ENCODE peak calls at places on chromosomes 1 and 21, in ten cellular contexts. V is IMR-90, Y is heart left ventricle, C is HCT116, X is NB4, O is esophagus squamous epithelium, B is sigmoid colon, J is body of pancreas, G is uterus, Z is A549. T is an unnamed sample.

GRCh38 chr1:48735753-48736152 is 40.9 kb downstream of the BEND5 start:
- DNase-seq in V (no peak), Y (no peak), C (no peak), X (no peak), O (no peak), B (no peak), J (no peak), G (no peak), Z (no peak), T (no peak)

GRCh38 chr1:231414260-231415016 is 7.6 kb downstream of the EGLN1 start:
- DNase-seq in V (no peak), Y (no peak), C (no peak), X (no peak), O (no peak), B (no peak), J (no peak), G (no peak), Z (peak; percentile 50), T (no peak)

GRCh38 chr1:36085126-36085525 is 1.2 kb downstream of the TEKT2 start:
- DNase-seq in V (no peak), Y (no peak), C (no peak), X (no peak), O (no peak), B (peak; percentile 51), J (no peak), G (no peak), Z (no peak), T (peak; percentile 51)

GRCh38 chr1:226912587-226913176 is 27.4 kb upstream of the COQ8A start:
- DNase-seq in V (peak; percentile 6), Y (peak; percentile 69), C (no peak), X (peak; percentile 64), O (no peak), B (peak; percentile 80), J (peak; percentile 81), G (no peak), Z (peak; percentile 44), T (peak; percentile 84)

GRCh38 chr1:39328110-39328509 is 123.6 kb downstream of the MACF1 start:
- DNase-seq in V (no peak), Y (no peak), C (no peak), X (no peak), O (no peak), B (no peak), J (no peak), G (no peak), Z (no peak), T (no peak)

GRCh38 chr21:33070921-33071877 is 1.3 kb downstream of the OLIG1 start:
- DNase-seq in V (no peak), Y (no peak), C (no peak), X (peak; percentile 73), O (no peak), B (no peak), J (no peak), G (no peak), Z (peak; percentile 30), T (peak; percentile 81)

GRCh38 chr1:214234635-214235025 is 46.3 kb upstream of the SMYD2 start:
- DNase-seq in V (peak; percentile 25), Y (no peak), C (no peak), X (no peak), O (no peak), B (no peak), J (no peak), G (no peak), Z (no peak), T (no peak)

GRCh38 chr1:41776896-41777431 is 141.8 kb downstream of the HIVEP3 start:
- DNase-seq in V (no peak), Y (no peak), C (no peak), X (peak; percentile 44), O (no peak), B (no peak), J (peak; percentile 92), G (no peak), Z (no peak), T (no peak)

GRCh38 chr1:199298825-199299224 is 660.0 kb downstream of the PTPRC start:
- DNase-seq in V (peak; percentile 11), Y (no peak), C (no peak), X (no peak), O (no peak), B (no peak), J (no peak), G (no peak), Z (no peak), T (no peak)

GRCh38 chr1:58950897-58951296 is 167.1 kb upstream of the JUN start:
- DNase-seq in V (no peak), Y (no peak), C (no peak), X (no peak), O (no peak), B (no peak), J (no peak), G (no peak), Z (no peak), T (no peak)

GRCh38 chr1:147630447-147630846 is 39.9 kb downstream of the ACP6 start:
- DNase-seq in V (no peak), Y (no peak), C (no peak), X (no peak), O (no peak), B (no peak), J (no peak), G (peak; percentile 64), Z (no peak), T (no peak)

GRCh38 chr1:38071530-38072266 is 25.1 kb upstream of the POU3F1 start:
- DNase-seq in V (peak; percentile 55), Y (no peak), C (no peak), X (peak; percentile 41), O (no peak), B (no peak), J (no peak), G (no peak), Z (peak; percentile 30), T (no peak)

GRCh38 chr1:147479864-147480564 is 61.3 kb upstream of the BCL9 start:
- DNase-seq in V (no peak), Y (no peak), C (no peak), X (no peak), O (no peak), B (no peak), J (no peak), G (no peak), Z (no peak), T (no peak)

GRCh38 chr1:31230378-31230777 is 9.3 kb downstream of the NKAIN1 start:
- DNase-seq in V (no peak), Y (no peak), C (no peak), X (no peak), O (no peak), B (no peak), J (no peak), G (no peak), Z (no peak), T (no peak)

GRCh38 chr1:33908344-33908956 is 44.6 kb downstream of the HMGB4 start:
- DNase-seq in V (no peak), Y (peak; percentile 53), C (no peak), X (no peak), O (no peak), B (no peak), J (no peak), G (no peak), Z (no peak), T (peak; percentile 86)

GRCh38 chr21:37986751-37987399 is 70.6 kb upstream of the KCNJ6 start:
- DNase-seq in V (no peak), Y (no peak), C (no peak), X (no peak), O (no peak), B (no peak), J (no peak), G (no peak), Z (peak; percentile 17), T (no peak)

GRCh38 chr1:201488817-201489581 is 17.9 kb downstream of the CSRP1 start:
- DNase-seq in V (peak; percentile 96), Y (peak; percentile 63), C (peak; percentile 68), X (no peak), O (no peak), B (peak; percentile 92), J (peak; percentile 62), G (peak; percentile 82), Z (peak; percentile 90), T (peak; percentile 80)

GRCh38 chr1:223831755-223832636 is 13.8 kb downstream of the TP53BP2 start:
- DNase-seq in V (peak; percentile 88), Y (no peak), C (no peak), X (peak; percentile 85), O (no peak), B (no peak), J (no peak), G (no peak), Z (peak; percentile 40), T (no peak)
- TF ChIP-seq CTCF in V (no peak), Y (no peak), C (no peak), X (no peak), O (no peak), B (no peak), J (no peak), G (no peak), Z (no peak), T (no peak)

GRCh38 chr1:21823980-21824702 is 12.1 kb downstream of the LDLRAD2 start:
- DNase-seq in V (no peak), Y (no peak), C (no peak), X (no peak), O (no peak), B (no peak), J (no peak), G (no peak), Z (no peak), T (no peak)

GRCh38 chr1:21822349-21822748 is 10.3 kb downstream of the LDLRAD2 start:
- DNase-seq in V (no peak), Y (peak; percentile 29), C (no peak), X (peak; percentile 25), O (no peak), B (no peak), J (no peak), G (no peak), Z (no peak), T (no peak)

GRCh38 chr1:21821385-21822019 is 9.4 kb downstream of the LDLRAD2 start:
- DNase-seq in V (no peak), Y (no peak), C (no peak), X (no peak), O (no peak), B (no peak), J (no peak), G (no peak), Z (no peak), T (no peak)

GRCh38 chr1:21825393-21825792 is 13.3 kb downstream of the LDLRAD2 start:
- DNase-seq in V (no peak), Y (no peak), C (no peak), X (no peak), O (no peak), B (no peak), J (no peak), G (no peak), Z (no peak), T (no peak)

GRCh38 chr1:21823206-21823979 is 11.3 kb downstream of the LDLRAD2 start:
- DNase-seq in V (no peak), Y (peak; percentile 38), C (no peak), X (peak; percentile 78), O (no peak), B (no peak), J (no peak), G (no peak), Z (no peak), T (peak; percentile 69)
- TF ChIP-seq POLR2A in V (no peak), Y (no peak), C (no peak), X (no peak), O (no peak), B (no peak), J (no peak), G (no peak), Z (no peak), T (no peak)

GRCh38 chr1:180566048-180566447 is 7.3 kb downstream of the OVAAL start:
- DNase-seq in V (no peak), Y (no peak), C (no peak), X (no peak), O (no peak), B (no peak), J (no peak), G (no peak), Z (no peak), T (no peak)
- H3K4me3 ChIP-seq in V (no peak overlapping the region), Y (no peak overlapping the region), C (no peak overlapping the region), X (no peak overlapping the region), O (no peak overlapping the region), B (no peak overlapping the region), J (no peak overlapping the region), G (no peak overlapping the region), Z (no peak overlapping the region), T (no peak overlapping the region)

GRCh38 chr1:164617607-164618564 is 58.9 kb downstream of the PBX1 start:
- DNase-seq in V (peak; percentile 42), Y (no peak), C (peak; percentile 19), X (peak; percentile 22), O (no peak), B (no peak), J (peak; percentile 41), G (no peak), Z (peak; percentile 51), T (no peak)
- TF ChIP-seq CTCF in V (peak; percentile 63), Y (peak; percentile 21), C (peak; percentile 69), X (peak; percentile 34), O (peak; percentile 56), B (peak; percentile 53), J (no peak), G (peak; percentile 35), Z (peak; percentile 56), T (no peak)

T was measured in spleen.